ENCODE peak calls at places on chromosomes 4 and X, in four cellular contexts. N is GM12878, X is HepG2, M is H1. R is an unnamed sample.

GRCh38 chr4:1178300-1179088 is 6.1 kb upstream of the SPON2 start:
- DNase-seq in M (no peak), X (no peak), N (no peak), R (no peak)

GRCh38 chr4:141241986-141242385 is 21.3 kb downstream of the ZNF330 start:
- DNase-seq in M (no peak), N (no peak), X (no peak), R (no peak)

GRCh38 chr4:89077806-89078205 is 20.8 kb upstream of the FAM13A start:
- DNase-seq in X (no peak), N (no peak), M (no peak), R (no peak)

GRCh38 chr4:98284640-98285046 is 23.5 kb downstream of the RAP1GDS1 start:
- DNase-seq in N (no peak), M (no peak), X (no peak), R (no peak)

GRCh38 chrX:17933856-17934255 is 72.8 kb upstream of the RAI2 start:
- DNase-seq in M (no peak), N (no peak), X (no peak), R (no peak)

GRCh38 chrX:105134273-105134672 is 86.2 kb downstream of the TEX13A start:
- DNase-seq in N (no peak), M (no peak), X (no peak), R (no peak)

GRCh38 chr4:40185830-40186664 is 10.8 kb upstream of the RHOH start:
- DNase-seq in X (no peak), N (peak), M (peak), R (no peak)

GRCh38 chr4:145507636-145508035 is 26.0 kb downstream of the SMAD1 start:
- DNase-seq in X (peak), M (no peak), N (no peak), R (no peak)

GRCh38 chr4:37429906-37430305 is 185.4 kb downstream of the NWD2 start:
- DNase-seq in N (no peak), X (no peak), M (no peak), R (no peak)

GRCh38 chrX:118272237-118272636 is 73.7 kb upstream of the WDR44 start:
- DNase-seq in M (no peak), X (no peak), N (no peak), R (no peak)

GRCh38 chr4:140150636-140150885 is 3.4 kb downstream of the MAML3 start:
- DNase-seq in X (no peak), M (no peak), N (no peak), R (no peak)

GRCh38 chr4:48141048-48141447 is 7.0 kb upstream of the TXK start:
- DNase-seq in X (peak), M (no peak), N (no peak), R (peak)

GRCh38 chr4:11218692-11219091 is 210.0 kb downstream of the HS3ST1 start:
- DNase-seq in N (no peak), M (no peak), X (no peak), R (no peak)

GRCh38 chr4:168643083-168643795 is 146.4 kb downstream of the PALLD start:
- DNase-seq in N (no peak), X (no peak), M (no peak), R (no peak)

GRCh38 chrX:66000178-66000577 is 39.7 kb downstream of the VSIG4 start:
- DNase-seq in N (no peak), M (no peak), X (no peak), R (no peak)
- TF ChIP-seq BRCA1 in N (no peak), M (no peak), X (no peak), R (no peak)

GRCh38 chrX:42515939-42516338 is 262.0 kb downstream of the PPP1R2C start:
- DNase-seq in N (no peak), M (no peak), X (no peak), R (no peak)

GRCh38 chrX:42524374-42524773 is 253.6 kb downstream of the PPP1R2C start:
- DNase-seq in M (no peak), X (no peak), N (no peak), R (no peak)

GRCh38 chrX:42519666-42520231 is 258.2 kb downstream of the PPP1R2C start:
- DNase-seq in X (no peak), M (no peak), N (no peak), R (peak)
- TF ChIP-seq BRCA1 in X (no peak), M (no peak), N (no peak), R (no peak)

GRCh38 chr4:58357947-58358346 is 1247.8 kb upstream of the IGFBP7 start:
- DNase-seq in M (no peak), X (no peak), N (no peak), R (no peak)
- TF ChIP-seq BRCA1 in M (no peak), X (no peak), N (no peak), R (no peak)

GRCh38 chr4:8702020-8702495 is 109.5 kb downstream of the CPZ start:
- DNase-seq in M (peak), X (no peak), N (no peak), R (no peak)
- TF ChIP-seq BRCA1 in M (no peak), X (no peak), N (no peak), R (no peak)

R was measured in K562.